ENCODE peak calls at places on chromosomes 5 and 9, in five cellular contexts. One of them, this sample, is unnamed.

GRCh38 chr9:129458663-129459549 is 162.0 kb downstream of the C9orf50 start:
- DNase-seq in stimulated activated CD4-positive, alpha-beta T cell treated with anti-CD3 and anti-CD28 coated beads, TNF-alpha, amount 100 ng/mL, for 24 hours: no peak
- DNase-seq in SK-N-SH: peak; percentile 90
- DNase-seq in GM12865: no peak
- DNase-seq in amniotic stem cell: no peak
- DNase-seq in this sample: no peak

GRCh38 chr9:110531776-110532175 is 47.8 kb downstream of the SVEP1 start:
- DNase-seq in GM12865: no peak
- DNase-seq in amniotic stem cell: no peak
- DNase-seq in stimulated activated CD4-positive, alpha-beta T cell treated with anti-CD3 and anti-CD28 coated beads, TNF-alpha, amount 100 ng/mL, for 24 hours: no peak
- DNase-seq in SK-N-SH: no peak
- DNase-seq in this sample: no peak

GRCh38 chr5:97043511-97043910 is 98.9 kb downstream of the LIX1 start:
- DNase-seq in amniotic stem cell: no peak
- DNase-seq in SK-N-SH: no peak
- DNase-seq in stimulated activated CD4-positive, alpha-beta T cell treated with anti-CD3 and anti-CD28 coated beads, TNF-alpha, amount 100 ng/mL, for 24 hours: no peak
- DNase-seq in GM12865: no peak
- DNase-seq in this sample: no peak

GRCh38 chr9:10144336-10144735 is 468.5 kb downstream of the PTPRD start:
- DNase-seq in SK-N-SH: no peak
- DNase-seq in amniotic stem cell: no peak
- DNase-seq in GM12865: no peak
- DNase-seq in stimulated activated CD4-positive, alpha-beta T cell treated with anti-CD3 and anti-CD28 coated beads, TNF-alpha, amount 100 ng/mL, for 24 hours: no peak
- DNase-seq in this sample: no peak

GRCh38 chr5:136123236-136123768 is 9.3 kb upstream of the SMAD5 start:
- DNase-seq in GM12865: no peak
- DNase-seq in stimulated activated CD4-positive, alpha-beta T cell treated with anti-CD3 and anti-CD28 coated beads, TNF-alpha, amount 100 ng/mL, for 24 hours: no peak
- DNase-seq in SK-N-SH: no peak
- DNase-seq in amniotic stem cell: no peak
- DNase-seq in this sample: peak; percentile 30

GRCh38 chr5:66144799-66145390 is 795 bp downstream of the SREK1 start:
- DNase-seq in SK-N-SH: no peak
- DNase-seq in GM12865: no peak
- DNase-seq in stimulated activated CD4-positive, alpha-beta T cell treated with anti-CD3 and anti-CD28 coated beads, TNF-alpha, amount 100 ng/mL, for 24 hours: no peak
- DNase-seq in amniotic stem cell: peak; percentile 41
- DNase-seq in this sample: peak; percentile 27

GRCh38 chr9:37926737-37927590 is 23.0 kb upstream of the SLC25A51 start:
- DNase-seq in SK-N-SH: no peak
- DNase-seq in stimulated activated CD4-positive, alpha-beta T cell treated with anti-CD3 and anti-CD28 coated beads, TNF-alpha, amount 100 ng/mL, for 24 hours: no peak
- DNase-seq in GM12865: no peak
- DNase-seq in amniotic stem cell: no peak
- DNase-seq in this sample: no peak

GRCh38 chr9:10252174-10252573 is 360.6 kb downstream of the PTPRD start:
- DNase-seq in SK-N-SH: no peak
- DNase-seq in amniotic stem cell: no peak
- DNase-seq in GM12865: no peak
- DNase-seq in stimulated activated CD4-positive, alpha-beta T cell treated with anti-CD3 and anti-CD28 coated beads, TNF-alpha, amount 100 ng/mL, for 24 hours: no peak
- DNase-seq in this sample: no peak

GRCh38 chr5:29963956-29964355 is 1229.5 kb upstream of the CDH6 start:
- DNase-seq in amniotic stem cell: no peak
- DNase-seq in stimulated activated CD4-positive, alpha-beta T cell treated with anti-CD3 and anti-CD28 coated beads, TNF-alpha, amount 100 ng/mL, for 24 hours: no peak
- DNase-seq in SK-N-SH: no peak
- DNase-seq in GM12865: no peak
- DNase-seq in this sample: no peak

GRCh38 chr9:137740311-137740710 is 121.5 kb downstream of the EHMT1 start:
- DNase-seq in amniotic stem cell: no peak
- DNase-seq in stimulated activated CD4-positive, alpha-beta T cell treated with anti-CD3 and anti-CD28 coated beads, TNF-alpha, amount 100 ng/mL, for 24 hours: no peak
- DNase-seq in GM12865: no peak
- DNase-seq in SK-N-SH: peak; percentile 90
- DNase-seq in this sample: no peak

GRCh38 chr9:95434116-95435073 is 82.4 kb downstream of the PTCH1 start:
- DNase-seq in amniotic stem cell: no peak
- DNase-seq in stimulated activated CD4-positive, alpha-beta T cell treated with anti-CD3 and anti-CD28 coated beads, TNF-alpha, amount 100 ng/mL, for 24 hours: no peak
- DNase-seq in SK-N-SH: no peak
- DNase-seq in GM12865: no peak
- DNase-seq in this sample: no peak

GRCh38 chr5:16934123-16934522 is 2.0 kb downstream of the MYO10 start:
- DNase-seq in stimulated activated CD4-positive, alpha-beta T cell treated with anti-CD3 and anti-CD28 coated beads, TNF-alpha, amount 100 ng/mL, for 24 hours: peak; percentile 44
- DNase-seq in GM12865: peak; percentile 45
- DNase-seq in amniotic stem cell: peak; percentile 43
- DNase-seq in SK-N-SH: peak; percentile 83
- DNase-seq in this sample: peak; percentile 54

GRCh38 chr5:111075520-111075919 is 4.0 kb downstream of the TSLP start:
- DNase-seq in SK-N-SH: no peak
- DNase-seq in GM12865: no peak
- DNase-seq in stimulated activated CD4-positive, alpha-beta T cell treated with anti-CD3 and anti-CD28 coated beads, TNF-alpha, amount 100 ng/mL, for 24 hours: no peak
- DNase-seq in amniotic stem cell: no peak
- DNase-seq in this sample: no peak

GRCh38 chr5:65832603-65833228 is 93.7 kb upstream of the ERBIN start:
- DNase-seq in stimulated activated CD4-positive, alpha-beta T cell treated with anti-CD3 and anti-CD28 coated beads, TNF-alpha, amount 100 ng/mL, for 24 hours: no peak
- DNase-seq in SK-N-SH: no peak
- DNase-seq in amniotic stem cell: no peak
- DNase-seq in GM12865: no peak
- DNase-seq in this sample: no peak

GRCh38 chr9:89309166-89309565 is 1.8 kb upstream of the CKS2 start:
- DNase-seq in stimulated activated CD4-positive, alpha-beta T cell treated with anti-CD3 and anti-CD28 coated beads, TNF-alpha, amount 100 ng/mL, for 24 hours: no peak
- DNase-seq in SK-N-SH: no peak
- DNase-seq in amniotic stem cell: no peak
- DNase-seq in GM12865: no peak
- DNase-seq in this sample: no peak

GRCh38 chr5:74679968-74680367 is 5.1 kb upstream of the HEXB start:
- DNase-seq in GM12865: no peak
- DNase-seq in stimulated activated CD4-positive, alpha-beta T cell treated with anti-CD3 and anti-CD28 coated beads, TNF-alpha, amount 100 ng/mL, for 24 hours: no peak
- DNase-seq in SK-N-SH: no peak
- DNase-seq in amniotic stem cell: peak; percentile 7
- DNase-seq in this sample: no peak

GRCh38 chr5:67014957-67015400 is 181.6 kb downstream of the CD180 start:
- DNase-seq in SK-N-SH: no peak
- DNase-seq in amniotic stem cell: no peak
- DNase-seq in stimulated activated CD4-positive, alpha-beta T cell treated with anti-CD3 and anti-CD28 coated beads, TNF-alpha, amount 100 ng/mL, for 24 hours: no peak
- DNase-seq in GM12865: no peak
- DNase-seq in this sample: no peak

GRCh38 chr5:6767481-6768063 is 54.3 kb downstream of the TENT4A start:
- DNase-seq in stimulated activated CD4-positive, alpha-beta T cell treated with anti-CD3 and anti-CD28 coated beads, TNF-alpha, amount 100 ng/mL, for 24 hours: no peak
- DNase-seq in GM12865: no peak
- DNase-seq in amniotic stem cell: no peak
- DNase-seq in SK-N-SH: no peak
- DNase-seq in this sample: no peak

GRCh38 chr9:110995511-110996340 is 42.5 kb downstream of the LPAR1 start:
- DNase-seq in stimulated activated CD4-positive, alpha-beta T cell treated with anti-CD3 and anti-CD28 coated beads, TNF-alpha, amount 100 ng/mL, for 24 hours: no peak
- DNase-seq in SK-N-SH: no peak
- DNase-seq in amniotic stem cell: no peak
- DNase-seq in GM12865: peak; percentile 48
- DNase-seq in this sample: no peak

GRCh38 chr9:27485158-27485557 is 38.9 kb upstream of the IFNK start:
- DNase-seq in GM12865: peak; percentile 86
- DNase-seq in amniotic stem cell: no peak
- DNase-seq in stimulated activated CD4-positive, alpha-beta T cell treated with anti-CD3 and anti-CD28 coated beads, TNF-alpha, amount 100 ng/mL, for 24 hours: no peak
- DNase-seq in SK-N-SH: no peak
- DNase-seq in this sample: no peak

GRCh38 chr5:172466062-172466461 is 11.7 kb upstream of the SH3PXD2B start:
- DNase-seq in SK-N-SH: no peak
- DNase-seq in amniotic stem cell: no peak
- DNase-seq in GM12865: no peak
- DNase-seq in stimulated activated CD4-positive, alpha-beta T cell treated with anti-CD3 and anti-CD28 coated beads, TNF-alpha, amount 100 ng/mL, for 24 hours: no peak
- DNase-seq in this sample: no peak

GRCh38 chr5:112196574-112196973 is 222.5 kb downstream of the EPB41L4A start:
- DNase-seq in GM12865: no peak
- DNase-seq in stimulated activated CD4-positive, alpha-beta T cell treated with anti-CD3 and anti-CD28 coated beads, TNF-alpha, amount 100 ng/mL, for 24 hours: no peak
- DNase-seq in amniotic stem cell: no peak
- DNase-seq in SK-N-SH: no peak
- DNase-seq in this sample: no peak

GRCh38 chr5:138177936-138178515 is 404 bp downstream of the BRD8 start:
- DNase-seq in SK-N-SH: peak; percentile 55
- DNase-seq in amniotic stem cell: peak; percentile 5
- DNase-seq in stimulated activated CD4-positive, alpha-beta T cell treated with anti-CD3 and anti-CD28 coated beads, TNF-alpha, amount 100 ng/mL, for 24 hours: peak; percentile 12
- DNase-seq in GM12865: peak; percentile 33
- DNase-seq in this sample: peak; percentile 22

GRCh38 chr5:96335873-96336272 is 97.2 kb downstream of the PCSK1 start:
- DNase-seq in SK-N-SH: no peak
- DNase-seq in GM12865: no peak
- DNase-seq in stimulated activated CD4-positive, alpha-beta T cell treated with anti-CD3 and anti-CD28 coated beads, TNF-alpha, amount 100 ng/mL, for 24 hours: peak; percentile 4
- DNase-seq in amniotic stem cell: no peak
- DNase-seq in this sample: no peak

GRCh38 chr9:134413890-134414731 is 87.9 kb downstream of the RXRA start:
- DNase-seq in stimulated activated CD4-positive, alpha-beta T cell treated with anti-CD3 and anti-CD28 coated beads, TNF-alpha, amount 100 ng/mL, for 24 hours: no peak
- DNase-seq in GM12865: no peak
- DNase-seq in SK-N-SH: peak; percentile 76
- DNase-seq in amniotic stem cell: peak; percentile 64
- DNase-seq in this sample: no peak

GRCh38 chr5:135034186-135034962 is at the start of gene PITX1:
- DNase-seq in GM12865: peak; percentile 24
- DNase-seq in amniotic stem cell: peak; percentile 79
- DNase-seq in stimulated activated CD4-positive, alpha-beta T cell treated with anti-CD3 and anti-CD28 coated beads, TNF-alpha, amount 100 ng/mL, for 24 hours: peak; percentile 47
- DNase-seq in SK-N-SH: peak; percentile 70
- DNase-seq in this sample: peak; percentile 85

GRCh38 chr9:134969401-134969800 is 51.7 kb upstream of the FCN1 start:
- DNase-seq in stimulated activated CD4-positive, alpha-beta T cell treated with anti-CD3 and anti-CD28 coated beads, TNF-alpha, amount 100 ng/mL, for 24 hours: no peak
- DNase-seq in SK-N-SH: no peak
- DNase-seq in amniotic stem cell: no peak
- DNase-seq in GM12865: no peak
- DNase-seq in this sample: no peak

GRCh38 chr5:24566933-24567332 is 77.8 kb downstream of the CDH10 start:
- DNase-seq in SK-N-SH: no peak
- DNase-seq in GM12865: no peak
- DNase-seq in amniotic stem cell: no peak
- DNase-seq in stimulated activated CD4-positive, alpha-beta T cell treated with anti-CD3 and anti-CD28 coated beads, TNF-alpha, amount 100 ng/mL, for 24 hours: no peak
- DNase-seq in this sample: no peak

GRCh38 chr5:112216140-112216539 is 202.9 kb downstream of the EPB41L4A start:
- DNase-seq in SK-N-SH: no peak
- DNase-seq in stimulated activated CD4-positive, alpha-beta T cell treated with anti-CD3 and anti-CD28 coated beads, TNF-alpha, amount 100 ng/mL, for 24 hours: no peak
- DNase-seq in amniotic stem cell: no peak
- DNase-seq in GM12865: no peak
- DNase-seq in this sample: no peak

GRCh38 chr5:59322058-59322457 is 571.5 kb downstream of the PDE4D start:
- DNase-seq in GM12865: no peak
- DNase-seq in SK-N-SH: no peak
- DNase-seq in stimulated activated CD4-positive, alpha-beta T cell treated with anti-CD3 and anti-CD28 coated beads, TNF-alpha, amount 100 ng/mL, for 24 hours: no peak
- DNase-seq in amniotic stem cell: no peak
- DNase-seq in this sample: no peak

This sample was measured in HuH-7.5.